ENCODE peak calls at places on chromosomes 12 and 14, in eight cellular contexts. C is NCI-H774, F is glutamatergic neuron, I is left ventricle myocardium inferior, P is aorta, G is AG09319, E is GM20000, N is stomach. D is an unnamed sample.

GRCh38 chr14:65991124-65991523 is 495.0 kb upstream of the CCDC196 start:
- DNase-seq in C (no peak), F (no peak), I (no peak), P (no peak), G (no peak), E (no peak), N (no peak), D (no peak)

GRCh38 chr14:102898776-102899515 is 23.5 kb upstream of the AMN start:
- DNase-seq in C (no peak), F (no peak), I (no peak), P (no peak), G (no peak), E (peak), N (no peak), D (no peak)

GRCh38 chr14:100677152-100677924 is 49.4 kb upstream of the DLK1 start:
- DNase-seq in C (no peak), F (no peak), I (peak), P (no peak), G (no peak), E (no peak), N (no peak), D (no peak)

GRCh38 chr14:24316597-24316950 is 5.3 kb downstream of the LTB4R start:
- DNase-seq in C (no peak), F (no peak), I (no peak), P (peak), G (no peak), E (no peak), N (no peak), D (no peak)

GRCh38 chr12:85036241-85036707 is at the start of the genes LRRIQ1 and TSPAN19:
- DNase-seq in C (peak), F (peak), I (peak), P (peak), G (peak), E (peak), N (peak), D (peak)

GRCh38 chr12:1760566-1761382 is 59.6 kb upstream of the LRTM2 start:
- DNase-seq in C (no peak), F (no peak), I (no peak), P (no peak), G (no peak), E (no peak), N (no peak), D (no peak)

GRCh38 chr14:68375371-68375770 is 417.5 kb downstream of the ZFP36L1 start:
- DNase-seq in C (no peak), F (no peak), I (no peak), P (no peak), G (no peak), E (no peak), N (no peak), D (no peak)

GRCh38 chr14:23094666-23095195 is at the start of gene ACIN1:
- DNase-seq in C (no peak), F (no peak), I (no peak), P (peak), G (peak), E (peak), N (peak), D (peak)

GRCh38 chr12:76201758-76202157 is 117.3 kb upstream of the NAP1L1 start:
- DNase-seq in C (no peak), F (no peak), I (no peak), P (no peak), G (no peak), E (no peak), N (no peak), D (no peak)

GRCh38 chr14:24818054-24818822 is 184.2 kb upstream of the GZMB start:
- DNase-seq in C (no peak), F (no peak), I (no peak), P (no peak), G (no peak), E (no peak), N (no peak), D (peak)

GRCh38 chr14:68627868-68628604 is 164.8 kb downstream of the ZFP36L1 start:
- DNase-seq in C (no peak), F (peak), I (peak), P (peak), G (no peak), E (peak), N (peak), D (no peak)

GRCh38 chr12:78568326-78569020 is 296.1 kb upstream of the SYT1 start:
- DNase-seq in C (no peak), F (no peak), I (no peak), P (no peak), G (no peak), E (no peak), N (no peak), D (no peak)

GRCh38 chr14:101083564-101084435 is 180.3 kb upstream of the RTL1 start:
- DNase-seq in C (no peak), F (no peak), I (no peak), P (no peak), G (no peak), E (no peak), N (peak), D (no peak)

GRCh38 chr14:51481643-51482042 is 170.1 kb upstream of the FRMD6 start:
- DNase-seq in C (no peak), F (no peak), I (no peak), P (no peak), G (no peak), E (no peak), N (no peak), D (no peak)

GRCh38 chr12:94445662-94446061 is 14.0 kb downstream of the CEP83 start:
- DNase-seq in C (no peak), F (no peak), I (no peak), P (no peak), G (no peak), E (no peak), N (no peak), D (no peak)

GRCh38 chr12:79933580-79934264 is 1.2 kb downstream of the PPP1R12A start:
- DNase-seq in C (no peak), F (no peak), I (no peak), P (no peak), G (no peak), E (no peak), N (no peak), D (no peak)

GRCh38 chr14:100866666-100867630 is 36.6 kb downstream of the RTL1 start:
- DNase-seq in C (no peak), F (no peak), I (no peak), P (peak), G (no peak), E (no peak), N (no peak), D (no peak)

GRCh38 chr14:58829594-58829993 is 191.8 kb downstream of the DACT1 start:
- DNase-seq in C (peak), F (no peak), I (no peak), P (no peak), G (no peak), E (no peak), N (no peak), D (no peak)

GRCh38 chr14:99604766-99605298 is 825 bp upstream of the CCDC85C start:
- DNase-seq in C (peak), F (peak), I (no peak), P (peak), G (no peak), E (peak), N (no peak), D (no peak)

GRCh38 chr14:49692191-49692757 is 646 bp upstream of the KLHDC1 start:
- DNase-seq in C (no peak), F (no peak), I (no peak), P (no peak), G (no peak), E (no peak), N (no peak), D (no peak)

GRCh38 chr14:65072937-65073336 is 29.4 kb downstream of the MAX start:
- DNase-seq in C (no peak), F (no peak), I (no peak), P (no peak), G (no peak), E (no peak), N (no peak), D (no peak)

GRCh38 chr14:76056128-76056527 is 70.6 kb downstream of the IFT43 start:
- DNase-seq in C (no peak), F (no peak), I (no peak), P (no peak), G (no peak), E (no peak), N (no peak), D (no peak)

GRCh38 chr12:60494249-60494648 is 898.4 kb downstream of the SLC16A7 start:
- DNase-seq in C (no peak), F (no peak), I (no peak), P (no peak), G (peak), E (peak), N (no peak), D (peak)

GRCh38 chr12:64720884-64721283 is 38.3 kb downstream of the GNS start:
- DNase-seq in C (no peak), F (no peak), I (no peak), P (no peak), G (no peak), E (no peak), N (no peak), D (no peak)

GRCh38 chr14:55240526-55241178 is 30.6 kb upstream of the FBXO34 start:
- DNase-seq in C (no peak), F (peak), I (no peak), P (no peak), G (no peak), E (no peak), N (no peak), D (no peak)

GRCh38 chr12:12799163-12799920 is 13.8 kb upstream of the DDX47 start:
- DNase-seq in C (no peak), F (no peak), I (no peak), P (no peak), G (no peak), E (no peak), N (no peak), D (no peak)

GRCh38 chr12:95551305-95551704 is at the start of gene USP44:
- DNase-seq in C (no peak), F (peak), I (no peak), P (no peak), G (no peak), E (no peak), N (no peak), D (no peak)

GRCh38 chr12:64318605-64319004 is 72.0 kb downstream of the C12orf56 start:
- DNase-seq in C (no peak), F (no peak), I (no peak), P (no peak), G (no peak), E (peak), N (no peak), D (no peak)

GRCh38 chr14:55073856-55074255 is 22.4 kb downstream of the MAPK1IP1L start:
- DNase-seq in C (no peak), F (no peak), I (no peak), P (no peak), G (no peak), E (no peak), N (no peak), D (no peak)

GRCh38 chr12:60684988-60685655 is 1089.3 kb downstream of the SLC16A7 start:
- DNase-seq in C (no peak), F (no peak), I (no peak), P (no peak), G (no peak), E (no peak), N (no peak), D (no peak)

GRCh38 chr12:52496590-52497071 is 3.6 kb upstream of the KRT6A start:
- DNase-seq in C (no peak), F (no peak), I (no peak), P (no peak), G (no peak), E (no peak), N (no peak), D (no peak)

GRCh38 chr12:68287106-68287505 is 33.7 kb upstream of the IL22 start:
- DNase-seq in C (no peak), F (no peak), I (no peak), P (no peak), G (no peak), E (no peak), N (no peak), D (no peak)

GRCh38 chr14:95814363-95815225 is 62.0 kb upstream of the TUNAR start:
- DNase-seq in C (no peak), F (no peak), I (no peak), P (no peak), G (no peak), E (no peak), N (no peak), D (no peak)

D was measured in brain pericyte.